ENCODE peak calls at places on chromosomes 5 and 9, in five cellular contexts. B is mucosa of descending colon, N is spleen, F is uterus, G is right lobe of liver. Q is an unnamed sample.
A peak's percentile ranks its signal among the peaks of the same experiment; 100 is the strongest.

GRCh38 chr9:1929722-1930621 is 85.2 kb upstream of the SMARCA2 start:
- DNase-seq in N (no peak), F (no peak), G (no peak), B (no peak), Q (no peak)

GRCh38 chr9:115808695-115809094 is 344.9 kb upstream of the PAPPA start:
- DNase-seq in G (no peak), B (no peak), N (no peak), F (no peak), Q (no peak)

GRCh38 chr5:138632900-138633489 is 57.8 kb upstream of the HSPA9 start:
- DNase-seq in F (peak; percentile 51), B (no peak), N (peak; percentile 81), G (peak; percentile 68), Q (peak; percentile 52)

GRCh38 chr5:116759860-116760644 is 185.4 kb upstream of the SEMA6A start:
- DNase-seq in F (no peak), G (no peak), B (no peak), N (no peak), Q (no peak)

GRCh38 chr9:94913550-94913949 is 187.1 kb downstream of the AOPEP start:
- DNase-seq in B (no peak), N (no peak), F (no peak), G (no peak), Q (no peak)

GRCh38 chr5:157215143-157215825 is 34.6 kb downstream of the ITK start:
- DNase-seq in B (no peak), G (no peak), N (no peak), F (no peak), Q (no peak)

GRCh38 chr9:26812217-26812616 is 80.4 kb downstream of the CAAP1 start:
- DNase-seq in F (no peak), N (no peak), B (no peak), G (no peak), Q (no peak)

GRCh38 chr9:123660691-123661090 is 269.2 kb downstream of the DENND1A start:
- DNase-seq in B (no peak), N (no peak), F (no peak), G (no peak), Q (no peak)

GRCh38 chr5:1335540-1336095 is 9.3 kb downstream of the CLPTM1L start:
- DNase-seq in B (peak; percentile 42), N (peak; percentile 81), G (peak; percentile 49), F (no peak), Q (no peak)

GRCh38 chr5:146744358-146744757 is 134.2 kb downstream of the PPP2R2B start:
- DNase-seq in F (no peak), G (no peak), B (no peak), N (no peak), Q (no peak)

GRCh38 chr5:169701910-169702451 is 64.9 kb downstream of the DOCK2 start:
- DNase-seq in G (no peak), N (no peak), B (no peak), F (no peak), Q (no peak)

GRCh38 chr9:19138084-19138483 is 10.8 kb upstream of the PLIN2 start:
- DNase-seq in N (no peak), F (no peak), G (no peak), B (no peak), Q (no peak)

GRCh38 chr9:126534431-126535186 is 79.1 kb upstream of the LMX1B start:
- DNase-seq in G (no peak), F (no peak), B (no peak), N (peak; percentile 77), Q (no peak)

GRCh38 chr5:159987031-159987674 is 21.8 kb upstream of the TTC1 start:
- DNase-seq in G (peak; percentile 89), F (peak; percentile 75), N (peak; percentile 95), B (peak; percentile 87), Q (peak; percentile 92)

GRCh38 chr9:82101475-82101874 is 112.9 kb downstream of the SPATA31D1 start:
- DNase-seq in F (no peak), N (no peak), G (no peak), B (no peak), Q (no peak)

GRCh38 chr5:6261668-6262067 is 116.7 kb downstream of the MED10 start:
- DNase-seq in N (no peak), B (no peak), F (no peak), G (no peak), Q (no peak)

GRCh38 chr9:70043689-70044449 is at the start of gene MAMDC2:
- DNase-seq in N (peak; percentile 77), B (peak; percentile 51), G (peak; percentile 57), F (peak; percentile 72), Q (peak; percentile 27)
- H3K4me3 ChIP-seq in N (peak within 1 kb of the TSS; percentile 16), B (peak within 1 kb of the TSS; percentile 17), G (peak within 1 kb of the TSS; percentile 14), F (peak within 1 kb of the TSS; percentile 56), Q (peak within 1 kb of the TSS; percentile 68)

GRCh38 chr5:3594514-3595101 is 1.0 kb upstream of the IRX1 start:
- DNase-seq in G (no peak), F (no peak), B (no peak), N (no peak), Q (no peak)

GRCh38 chr5:3593771-3594513 is 1.7 kb upstream of the IRX1 start:
- DNase-seq in G (no peak), B (no peak), F (no peak), N (no peak), Q (no peak)

GRCh38 chr5:3590253-3590966 is 5.2 kb upstream of the IRX1 start:
- DNase-seq in B (no peak), N (no peak), G (no peak), F (no peak), Q (no peak)

GRCh38 chr5:3590967-3591900 is 4.4 kb upstream of the IRX1 start:
- DNase-seq in N (no peak), B (no peak), G (no peak), F (no peak), Q (no peak)

DNA sequence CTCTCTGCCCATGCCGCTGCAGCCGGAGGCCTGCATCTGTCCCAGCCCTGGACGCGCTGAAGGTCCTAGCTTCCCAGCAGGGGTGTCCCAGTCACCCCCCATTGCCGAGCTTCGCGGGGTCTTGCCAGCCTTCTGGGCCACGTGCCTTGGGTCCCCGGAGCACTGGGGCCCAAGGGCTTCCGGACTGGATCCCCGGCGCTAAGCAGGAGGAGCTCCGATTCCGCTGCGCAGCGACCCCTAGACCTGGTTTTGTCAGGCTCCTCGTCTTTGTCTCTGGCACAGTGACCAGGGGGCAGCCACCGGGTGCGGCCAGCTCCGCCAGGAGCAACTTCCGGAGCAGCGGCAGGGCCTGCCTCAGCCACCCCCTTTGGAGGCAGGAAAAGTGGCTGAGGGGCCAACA is 3.3 kb upstream of the IRX1 start:
- DNase-seq in N (no peak), G (no peak), B (no peak), F (no peak), Q (no peak)
- H3K4me3 ChIP-seq in N (no peak overlapping the region), G (no peak overlapping the region), B (no peak overlapping the region), F (no peak overlapping the region), Q (no peak overlapping the region)

GRCh38 chr5:43560128-43560527 is 3.3 kb upstream of the PAIP1 start:
- DNase-seq in G (no peak), B (no peak), N (no peak), F (no peak), Q (no peak)

GRCh38 chr5:43556857-43557593 is at the start of gene PAIP1:
- DNase-seq in F (peak; percentile 81), B (peak; percentile 90), N (peak; percentile 97), G (peak; percentile 93), Q (peak; percentile 78)

GRCh38 chr5:43555895-43556606 is 826 bp downstream of the PAIP1 start:
- DNase-seq in B (peak; percentile 75), F (peak; percentile 47), N (peak; percentile 91), G (peak; percentile 80), Q (peak; percentile 46)

GRCh38 chr5:43553381-43553780 is 3.5 kb downstream of the PAIP1 start:
- DNase-seq in G (no peak), N (no peak), B (no peak), F (no peak), Q (no peak)

DNA sequence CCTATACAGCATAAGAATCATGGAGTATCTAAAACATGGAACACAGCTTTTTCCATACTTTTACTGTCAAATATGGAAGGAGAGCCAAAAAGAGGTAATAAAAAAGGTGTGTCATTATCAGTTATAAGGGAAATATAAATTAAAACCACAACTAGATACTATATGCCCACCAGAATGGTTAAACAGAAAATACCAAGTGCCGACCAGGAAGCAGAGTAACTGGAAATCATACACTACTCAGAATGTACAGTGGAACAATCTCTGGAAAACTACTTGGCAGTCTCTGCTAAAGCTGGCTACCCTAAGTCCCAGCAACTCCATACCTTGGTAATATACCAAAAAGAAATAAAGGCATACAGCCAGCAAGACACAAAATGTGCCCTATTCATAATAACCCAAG is 2.4 kb downstream of the PAIP1 start:
- DNase-seq in B (no peak), F (no peak), N (no peak), G (no peak), Q (no peak)
- H3K4me3 ChIP-seq in B (no peak overlapping the region), F (no peak overlapping the region), N (no peak overlapping the region), G (no peak overlapping the region), Q (no peak overlapping the region)

GRCh38 chr5:113081881-113082546 is 105.4 kb downstream of the DCP2 start:
- DNase-seq in N (no peak), B (no peak), F (no peak), G (no peak), Q (no peak)

GRCh38 chr5:113081091-113081490 is 104.5 kb downstream of the DCP2 start:
- DNase-seq in B (no peak), F (no peak), N (no peak), G (no peak), Q (no peak)

GRCh38 chr5:113085084-113085414 is 108.5 kb downstream of the DCP2 start:
- DNase-seq in F (no peak), N (no peak), B (no peak), G (no peak), Q (no peak)

GRCh38 chr5:113084402-113085083 is 107.9 kb downstream of the DCP2 start:
- DNase-seq in B (no peak), F (no peak), N (no peak), G (no peak), Q (no peak)

DNA sequence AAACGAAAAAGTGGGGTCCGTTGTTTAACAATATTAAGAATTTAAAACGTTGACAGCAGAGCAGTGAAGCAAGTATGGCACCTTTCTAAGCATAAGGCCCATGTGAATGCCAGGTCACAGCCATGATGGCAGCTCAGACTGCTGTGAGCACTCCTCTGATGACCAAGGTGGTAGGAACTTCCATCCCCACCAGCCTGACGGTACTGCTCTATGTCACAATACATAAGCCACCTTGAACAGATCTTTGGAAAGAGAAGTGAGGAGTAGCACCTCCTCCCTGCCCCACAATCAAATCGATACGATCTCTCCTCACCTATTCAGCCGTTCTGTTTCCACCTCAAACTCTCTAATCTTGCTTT is 105.9 kb downstream of the DCP2 start:
- DNase-seq in G (no peak), F (no peak), B (no peak), N (no peak), Q (no peak)
- H3K4me3 ChIP-seq in G (no peak overlapping the region), F (no peak overlapping the region), B (no peak overlapping the region), N (no peak overlapping the region), Q (no peak overlapping the region)

Q was measured in stomach.